ENCODE peak calls at places on chromosome 13, in six cellular contexts. H, V, M, O, S and J are unnamed samples.

GRCh38 chr13:21710163-21710562 is 39.3 kb downstream of the FGF9 start:
- DNase-seq in O (no peak), H (no peak), M (no peak), S (no peak), V (no peak), J (no peak)

GRCh38 chr13:102597029-102598015 is 536 bp downstream of the TPP2 start:
- DNase-seq in V (no peak), H (no peak), M (peak), S (peak), O (peak), J (peak)

GRCh38 chr13:44899967-44900366 is 89.3 kb downstream of the NUFIP1 start:
- DNase-seq in H (peak), S (no peak), M (peak), V (no peak), O (no peak), J (peak)

GRCh38 chr13:44758595-44759221 is 182.6 kb upstream of the TSC22D1 start:
- DNase-seq in V (no peak), O (no peak), M (peak), H (no peak), S (no peak), J (peak)

GRCh38 chr13:67168384-67168783 is 61.8 kb downstream of the PCDH9 start:
- DNase-seq in S (no peak), M (no peak), H (no peak), O (no peak), V (no peak), J (no peak)

GRCh38 chr13:43874512-43875092 is 4.9 kb downstream of the CCDC122 start:
- DNase-seq in V (no peak), M (peak), H (no peak), O (no peak), S (peak), J (peak)

GRCh38 chr13:37956536-37956935 is 87.0 kb upstream of the TRPC4 start:
- DNase-seq in H (peak), V (no peak), S (no peak), M (no peak), O (no peak), J (peak)

GRCh38 chr13:87810920-87811344 is 139.8 kb downstream of the SLITRK5 start:
- DNase-seq in V (no peak), O (no peak), M (no peak), H (no peak), S (no peak), J (no peak)

GRCh38 chr13:30698488-30699005 is 36.8 kb upstream of the ALOX5AP start:
- DNase-seq in S (no peak), H (no peak), V (no peak), M (no peak), O (no peak), J (no peak)

GRCh38 chr13:90375851-90376250 is 971.6 kb upstream of the MIR17HG start:
- DNase-seq in V (no peak), H (no peak), O (no peak), M (no peak), S (no peak), J (no peak)

GRCh38 chr13:48317511-48317981 is 14.0 kb downstream of the RB1 start:
- DNase-seq in S (no peak), V (no peak), O (no peak), M (no peak), H (no peak), J (no peak)

GRCh38 chr13:37914781-37915391 is 45.3 kb upstream of the TRPC4 start:
- DNase-seq in S (no peak), M (no peak), O (no peak), V (no peak), H (no peak), J (peak)

GRCh38 chr13:33069365-33069764 is 53.1 kb downstream of the KL start:
- DNase-seq in O (no peak), S (no peak), V (no peak), H (no peak), M (no peak), J (peak)

GRCh38 chr13:92537485-92537884 is 689.1 kb upstream of the GPC6 start:
- DNase-seq in M (no peak), O (no peak), H (no peak), V (no peak), S (no peak), J (no peak)

GRCh38 chr13:51614350-51614786 is 30.1 kb downstream of the WDFY2 start:
- DNase-seq in M (peak), S (peak), O (no peak), H (no peak), V (no peak), J (peak)

GRCh38 chr13:33349314-33349995 is 63.9 kb upstream of the STARD13 start:
- DNase-seq in V (no peak), O (peak), S (no peak), M (no peak), H (no peak), J (no peak)